ENCODE peak calls at places on chromosomes 5 and 9, in ten cellular contexts. Y is NAMALWA; G is midbrain; B is Right ventricle myocardium inferior; I is anterior cingulate cortex; P is activated naive CD4-positive, alpha-beta T cell; T is activated CD4-positive, alpha-beta T cell treated with anti-CD3 and anti-CD28 coated beads for 1 hour; J is NCI-H2081; N is NCI-H1417; D is HT1080. E is an unnamed sample.
A peak's percentile ranks its signal among the peaks of the same experiment; 100 is the strongest.

GRCh38 chr5:69217154-69217731 is 17.4 kb upstream of the CDK7 start:
- DNase-seq in Y (no peak), G (no peak), B (no peak), I (no peak), P (peak; percentile 90), T (peak; percentile 86), J (no peak), N (no peak), D (no peak), E (no peak)

GRCh38 chr9:16337322-16338029 is 533.0 kb downstream of the BNC2 start:
- DNase-seq in Y (no peak), G (no peak), B (no peak), I (no peak), P (no peak), T (no peak), J (no peak), N (no peak), D (peak; percentile 99), E (no peak)

GRCh38 chr9:93061260-93061751 is 2.8 kb downstream of the SUSD3 start:
- DNase-seq in Y (no peak), G (no peak), B (no peak), I (no peak), P (no peak), T (no peak), J (no peak), N (no peak), D (no peak), E (no peak)

GRCh38 chr5:155094455-155094854 is 80.9 kb downstream of the KIF4B start:
- DNase-seq in Y (no peak), G (no peak), B (no peak), I (no peak), P (no peak), T (no peak), J (no peak), N (no peak), D (no peak), E (no peak)

GRCh38 chr5:41371741-41372140 is 138.7 kb downstream of the PLCXD3 start:
- DNase-seq in Y (no peak), G (no peak), B (no peak), I (no peak), P (no peak), T (no peak), J (no peak), N (no peak), D (peak; percentile 59), E (no peak)

GRCh38 chr5:119943148-119943547 is 313.8 kb downstream of the FAM170A start:
- DNase-seq in Y (peak; percentile 12), G (no peak), B (no peak), I (no peak), P (no peak), T (no peak), J (no peak), N (no peak), D (peak; percentile 4), E (no peak)

GRCh38 chr9:37897665-37898064 is 6.3 kb downstream of the SLC25A51 start:
- DNase-seq in Y (no peak), G (no peak), B (no peak), I (no peak), P (no peak), T (no peak), J (no peak), N (no peak), D (peak; percentile 55), E (no peak)

GRCh38 chr5:1785062-1785461 is 14.6 kb downstream of the MRPL36 start:
- DNase-seq in Y (peak; percentile 90), G (no peak), B (peak; percentile 42), I (no peak), P (no peak), T (no peak), J (no peak), N (no peak), D (no peak), E (no peak)

GRCh38 chr9:81814794-81815464 is 113.3 kb upstream of the SPATA31D4 start:
- DNase-seq in Y (no peak), G (no peak), B (no peak), I (no peak), P (no peak), T (no peak), J (peak; percentile 24), N (peak; percentile 68), D (peak; percentile 50), E (no peak)

GRCh38 chr9:69951411-69951810 is 92.2 kb upstream of the MAMDC2 start:
- DNase-seq in Y (no peak), G (no peak), B (no peak), I (no peak), P (no peak), T (no peak), J (no peak), N (no peak), D (peak; percentile 74), E (no peak)

GRCh38 chr9:129570450-129571297 is 50.2 kb downstream of the C9orf50 start:
- DNase-seq in Y (no peak), G (peak; percentile 54), B (no peak), I (peak; percentile 43), P (no peak), T (no peak), J (no peak), N (no peak), D (peak; percentile 39), E (no peak)

GRCh38 chr5:142972064-142972463 is 201.9 kb downstream of the ARHGAP26 start:
- DNase-seq in Y (no peak), G (no peak), B (no peak), I (no peak), P (no peak), T (no peak), J (no peak), N (no peak), D (no peak), E (no peak)

GRCh38 chr5:168031614-168032013 is 259.8 kb upstream of the WWC1 start:
- DNase-seq in Y (no peak), G (no peak), B (no peak), I (no peak), P (no peak), T (no peak), J (no peak), N (no peak), D (no peak), E (no peak)

GRCh38 chr9:137216188-137216965 is 5.7 kb downstream of the RNF208 start:
- DNase-seq in Y (no peak), G (no peak), B (no peak), I (no peak), P (no peak), T (no peak), J (no peak), N (no peak), D (no peak), E (no peak)

GRCh38 chr9:115210699-115211098 is 92.7 kb upstream of the TNC start:
- DNase-seq in Y (no peak), G (no peak), B (no peak), I (no peak), P (no peak), T (no peak), J (no peak), N (no peak), D (no peak), E (no peak)

GRCh38 chr9:121930970-121931369 is 162.1 kb downstream of the TTLL11 start:
- DNase-seq in Y (no peak), G (no peak), B (no peak), I (no peak), P (no peak), T (no peak), J (no peak), N (peak; percentile 78), D (no peak), E (no peak)

GRCh38 chr5:142959683-142960308 is 189.6 kb downstream of the ARHGAP26 start:
- DNase-seq in Y (no peak), G (no peak), B (no peak), I (no peak), P (no peak), T (no peak), J (no peak), N (no peak), D (no peak), E (peak; percentile 24)

GRCh38 chr9:82273121-82273520 is 284.5 kb downstream of the SPATA31D1 start:
- DNase-seq in Y (no peak), G (no peak), B (no peak), I (no peak), P (no peak), T (no peak), J (no peak), N (no peak), D (peak; percentile 62), E (no peak)

GRCh38 chr9:86407022-86407421 is 52.8 kb upstream of the TUT7 start:
- DNase-seq in Y (no peak), G (no peak), B (no peak), I (no peak), P (no peak), T (no peak), J (no peak), N (no peak), D (peak; percentile 73), E (no peak)

E was measured in NCI-H524.